ENCODE peak calls at places on chromosomes 1 and 21, in seven cellular contexts. G, W, A, I, S, N and B are unnamed samples.

GRCh38 chr1:1400576-1401456 is 1.7 kb upstream of the CCNL2 start:
- DNase-seq in G (no peak), W (no peak), A (no peak), I (no peak), S (no peak), N (no peak), B (peak)

GRCh38 chr1:32413507-32414185 is 19.4 kb upstream of the BSDC1 start:
- DNase-seq in G (peak), W (peak), A (peak), I (peak), S (peak), N (peak), B (peak)

GRCh38 chr1:184214128-184214527 is 162.6 kb downstream of the TSEN15 start:
- DNase-seq in G (no peak), W (no peak), A (no peak), I (no peak), S (no peak), N (no peak), B (peak)

GRCh38 chr1:110610084-110610483 is 3.9 kb upstream of the KCNA2 start:
- DNase-seq in G (no peak), W (no peak), A (no peak), I (no peak), S (no peak), N (no peak), B (no peak)

GRCh38 chr1:41638086-41639024 is 153.9 kb upstream of the EDN2 start:
- DNase-seq in G (no peak), W (no peak), A (no peak), I (no peak), S (no peak), N (no peak), B (no peak)

GRCh38 chr1:43549921-43550597 is 19.4 kb downstream of the PTPRF start:
- DNase-seq in G (no peak), W (peak), A (no peak), I (no peak), S (peak), N (no peak), B (peak)

GRCh38 chr1:229884765-229885164 is 182.3 kb upstream of the GALNT2 start:
- DNase-seq in G (no peak), W (no peak), A (no peak), I (no peak), S (no peak), N (no peak), B (no peak)

GRCh38 chr1:93993731-93994130 is 84.5 kb upstream of the GCLM start:
- DNase-seq in G (no peak), W (no peak), A (no peak), I (no peak), S (no peak), N (no peak), B (no peak)

GRCh38 chr1:232684331-232685105 is 54.6 kb upstream of the SIPA1L2 start:
- DNase-seq in G (no peak), W (no peak), A (no peak), I (peak), S (no peak), N (no peak), B (peak)

GRCh38 chr1:234997201-234998173 is 131.2 kb downstream of the TOMM20 start:
- DNase-seq in G (no peak), W (peak), A (no peak), I (peak), S (peak), N (no peak), B (peak)

GRCh38 chr1:180229483-180230415 is at the start of gene LHX4:
- DNase-seq in G (no peak), W (peak), A (peak), I (no peak), S (no peak), N (no peak), B (peak)

GRCh38 chr1:79041666-79042065 is 35.1 kb upstream of the ADGRL4 start:
- DNase-seq in G (no peak), W (no peak), A (no peak), I (no peak), S (no peak), N (no peak), B (no peak)

GRCh38 chr1:41021526-41022308 is at the start of gene SLFNL1:
- DNase-seq in G (no peak), W (no peak), A (no peak), I (no peak), S (no peak), N (no peak), B (no peak)

GRCh38 chr1:67342002-67342890 is 34.6 kb downstream of the IL12RB2 start:
- DNase-seq in G (no peak), W (no peak), A (no peak), I (no peak), S (no peak), N (no peak), B (no peak)

GRCh38 chr1:167565922-167566321 is 12.4 kb upstream of the CREG1 start:
- DNase-seq in G (no peak), W (no peak), A (no peak), I (no peak), S (no peak), N (no peak), B (no peak)

GRCh38 chr21:17901458-17902092 is 82.4 kb upstream of the C21orf91 start:
- DNase-seq in G (no peak), W (no peak), A (no peak), I (no peak), S (no peak), N (no peak), B (peak)

GRCh38 chr1:81330111-81330510 is 470.6 kb upstream of the ADGRL2 start:
- DNase-seq in G (no peak), W (no peak), A (no peak), I (no peak), S (no peak), N (no peak), B (no peak)

GRCh38 chr1:91059157-91059556 is 37.3 kb upstream of the ZNF644 start:
- DNase-seq in G (no peak), W (no peak), A (no peak), I (no peak), S (no peak), N (no peak), B (no peak)

GRCh38 chr1:8858888-8859706 is 19.4 kb downstream of the ENO1 start:
- DNase-seq in G (no peak), W (peak), A (no peak), I (no peak), S (no peak), N (peak), B (peak)

GRCh38 chr1:3992103-3992556 is 92.1 kb upstream of the C1orf174 start:
- DNase-seq in G (no peak), W (no peak), A (no peak), I (no peak), S (peak), N (no peak), B (peak)

GRCh38 chr1:172720325-172720724 is 61.4 kb downstream of the FASLG start:
- DNase-seq in G (no peak), W (no peak), A (no peak), I (no peak), S (no peak), N (no peak), B (no peak)

GRCh38 chr1:244796719-244797406 is 38.6 kb upstream of the COX20 start:
- DNase-seq in G (peak), W (peak), A (peak), I (peak), S (peak), N (peak), B (peak)

GRCh38 chr1:94926915-94927404 is at the start of gene CNN3:
- DNase-seq in G (peak), W (peak), A (peak), I (peak), S (peak), N (peak), B (peak)

GRCh38 chr1:11450310-11450709 is 28.6 kb upstream of the DISP3 start:
- DNase-seq in G (no peak), W (no peak), A (no peak), I (no peak), S (no peak), N (no peak), B (no peak)

GRCh38 chr1:65423884-65424655 is 3.6 kb downstream of the LEPR start:
- DNase-seq in G (no peak), W (no peak), A (no peak), I (peak), S (peak), N (no peak), B (peak)

GRCh38 chr1:66360285-66360724 is 173.6 kb upstream of the SGIP1 start:
- DNase-seq in G (no peak), W (no peak), A (peak), I (no peak), S (no peak), N (no peak), B (no peak)

GRCh38 chr1:67211589-67212563 is 45.6 kb downstream of the IL23R start:
- DNase-seq in G (no peak), W (no peak), A (no peak), I (no peak), S (peak), N (peak), B (peak)

GRCh38 chr1:25243907-25244306 is 3.3 kb downstream of the RSRP1 start:
- DNase-seq in G (no peak), W (no peak), A (no peak), I (no peak), S (no peak), N (no peak), B (no peak)

GRCh38 chr1:87880098-87880746 is 551.5 kb downstream of the LMO4 start:
- DNase-seq in G (no peak), W (no peak), A (no peak), I (no peak), S (no peak), N (no peak), B (no peak)

GRCh38 chr1:190067592-190067991 is 410.1 kb downstream of the BRINP3 start:
- DNase-seq in G (no peak), W (no peak), A (no peak), I (no peak), S (no peak), N (no peak), B (peak)